ENCODE peak calls at places on chromosomes 13 and 19, in four cellular contexts. N is GM12878, X is H1, E is HepG2. H is an unnamed sample.

GRCh38 chr19:49468746-49469447 is 5.1 kb upstream of the FLT3LG start:
- DNase-seq in E (no peak), X (no peak), N (peak; percentile 97), H (no peak)

GRCh38 chr19:49677232-49677881 is at the start of gene PRMT1:
- DNase-seq in X (no peak), N (no peak), E (peak; percentile 35), H (no peak)

GRCh38 chr19:39160523-39160861 is 34.9 kb downstream of the PAK4 start:
- DNase-seq in E (no peak), N (no peak), X (no peak), H (no peak)

GRCh38 chr13:112614835-112615234 is 26.9 kb upstream of the TUBGCP3 start:
- DNase-seq in N (no peak), X (no peak), E (no peak), H (no peak)

GRCh38 chr19:14066139-14066538 is 4.3 kb upstream of the PALM3 start:
- DNase-seq in N (no peak), X (no peak), E (no peak), H (no peak)

GRCh38 chr13:86684402-86684801 is 885.2 kb upstream of the SLITRK6 start:
- DNase-seq in N (no peak), E (no peak), X (no peak), H (no peak)

GRCh38 chr19:45935267-45935666 is 20.7 kb upstream of the NANOS2 start:
- DNase-seq in E (no peak), N (no peak), X (no peak), H (no peak)

GRCh38 chr19:12880551-12881171 is 588 bp downstream of the DNASE2 start:
- DNase-seq in X (no peak), E (no peak), N (no peak), H (no peak)

GRCh38 chr13:30906411-30906990 is 430 bp downstream of the MEDAG start:
- DNase-seq in E (no peak), N (no peak), X (no peak), H (no peak)

GRCh38 chr19:31316201-31316951 is 32.9 kb downstream of the TSHZ3 start:
- DNase-seq in N (no peak), X (no peak), E (no peak), H (peak; percentile 54)

GRCh38 chr19:14003279-14004051 is 2.7 kb downstream of the RFX1 start:
- DNase-seq in X (no peak), E (no peak), N (no peak), H (no peak)

GRCh38 chr19:12331211-12331941 is 2.1 kb downstream of the ZNF563 start:
- DNase-seq in N (peak; percentile 82), E (peak; percentile 96), X (no peak), H (no peak)

GRCh38 chr13:60655268-60655667 is 258.2 kb downstream of the TDRD3 start:
- DNase-seq in N (no peak), E (no peak), X (no peak), H (no peak)

GRCh38 chr13:44259045-44260042 is 114.3 kb upstream of the SERP2 start:
- DNase-seq in E (no peak), X (no peak), N (peak; percentile 47), H (no peak)

GRCh38 chr13:91328726-91329125 is 18.8 kb upstream of the MIR17HG start:
- DNase-seq in X (no peak), N (no peak), E (no peak), H (no peak)

GRCh38 chr13:97648171-97648880 is 214.4 kb downstream of the RAP2A start:
- DNase-seq in E (no peak), N (no peak), X (no peak), H (no peak)

GRCh38 chr13:91078093-91078679 is 269.3 kb upstream of the MIR17HG start:
- DNase-seq in X (no peak), E (no peak), N (no peak), H (no peak)

GRCh38 chr19:10092648-10093294 is 6.7 kb downstream of the SHFL start:
- DNase-seq in E (no peak), N (no peak), X (no peak), H (no peak)

GRCh38 chr19:10095622-10095947 is 6.9 kb downstream of the ANGPTL6 start:
- DNase-seq in X (no peak), N (no peak), E (no peak), H (no peak)

GRCh38 chr19:10091892-10092641 is 6.0 kb downstream of the SHFL start:
- DNase-seq in E (no peak), X (no peak), N (no peak), H (no peak)

GRCh38 chr19:10091370-10091687 is 5.2 kb downstream of the SHFL start:
- DNase-seq in E (no peak), N (no peak), X (no peak), H (no peak)

GRCh38 chr19:10093295-10094186 is 7.4 kb downstream of the SHFL start:
- DNase-seq in N (no peak), E (no peak), X (no peak), H (no peak)
- TF ChIP-seq ZNF274 in N (no peak), E (no peak), X (no peak), H (no peak)

DNA sequence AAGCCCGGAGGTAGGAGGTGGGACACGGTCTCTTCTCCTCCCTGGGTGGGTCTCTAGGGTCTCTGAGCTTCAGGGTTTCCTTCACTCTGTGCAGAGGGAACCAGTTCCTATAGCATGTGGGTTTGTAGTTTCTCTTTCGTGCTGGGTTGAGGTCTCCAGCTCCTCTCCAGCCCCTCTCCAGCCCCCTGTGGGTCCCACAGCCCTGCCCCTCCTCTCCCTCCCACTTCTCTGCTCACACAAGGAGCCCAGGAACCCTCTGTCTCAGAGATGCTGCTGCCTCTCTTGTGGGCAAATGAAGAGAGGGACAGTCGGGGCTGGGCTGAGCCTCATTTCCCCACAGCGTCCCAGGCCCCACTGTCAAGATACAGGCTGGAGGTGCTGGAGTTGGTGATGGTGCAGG is 1.4 kb downstream of the SIGLEC7 start:
- DNase-seq in X (no peak), E (no peak), N (no peak), H (no peak)
- H3K9ac ChIP-seq in X (no peak overlapping the region), E (no peak overlapping the region), N (no peak overlapping the region), H (no peak overlapping the region)

GRCh38 chr19:57830071-57830602 is at the start of gene ZNF587B:
- DNase-seq in N (no peak), X (peak; percentile 77), E (peak; percentile 47), H (peak; percentile 85)
- TF ChIP-seq SUZ12 in N (no peak), X (no peak), E (no peak), H (no peak)

GRCh38 chr13:58300224-58300623 is 668.7 kb downstream of the PCDH17 start:
- DNase-seq in E (no peak), X (no peak), N (no peak), H (no peak)
- TF ChIP-seq ZNF274 in E (no peak), X (no peak), N (no peak), H (no peak)

GRCh38 chr19:47134533-47134932 is 3.9 kb downstream of the SAE1 start:
- DNase-seq in X (no peak), N (no peak), E (no peak), H (no peak)

GRCh38 chr19:47132522-47132852 is 1.9 kb downstream of the SAE1 start:
- DNase-seq in N (no peak), E (no peak), X (no peak), H (no peak)

GRCh38 chr19:47130589-47131168 is at the start of gene SAE1:
- DNase-seq in E (peak; percentile 97), X (peak; percentile 99), N (peak; percentile 95), H (peak; percentile 96)

GRCh38 chr19:47135156-47135555 is 4.5 kb downstream of the SAE1 start:
- DNase-seq in E (no peak), X (no peak), N (no peak), H (no peak)

DNA sequence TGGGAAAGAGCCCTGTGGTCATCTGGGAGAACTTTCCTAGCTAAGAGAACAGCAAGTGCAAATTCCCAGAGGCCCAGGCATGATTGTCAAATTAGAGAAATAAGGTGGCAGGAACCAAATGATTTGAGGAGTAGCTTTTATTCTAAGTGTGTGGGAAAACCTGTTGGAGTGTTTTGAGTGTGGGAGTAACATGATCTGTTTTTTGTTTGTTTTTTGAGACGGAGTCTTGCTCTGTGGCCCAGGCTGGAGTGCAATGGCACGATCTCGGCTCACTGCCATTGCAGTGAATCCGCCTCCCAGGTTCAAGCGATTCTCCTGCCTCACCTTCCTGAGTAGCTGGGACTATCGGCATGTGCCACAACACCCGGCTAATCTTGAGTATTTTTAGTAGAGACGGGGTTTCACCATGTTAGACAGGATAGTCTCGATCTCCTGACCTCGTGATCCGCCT is 2.4 kb downstream of the SAE1 start:
- DNase-seq in X (no peak), N (no peak), E (no peak), H (no peak)
- H3K9ac ChIP-seq in X (no peak overlapping the region), N (peak overlapping the region; percentile 16), E (peak overlapping the region; percentile 37), H (no peak overlapping the region)

GRCh38 chr19:16799740-16800139 is 29.5 kb upstream of the SIN3B start:
- DNase-seq in X (no peak), N (no peak), E (no peak), H (no peak)
- TF ChIP-seq SUZ12 in X (no peak), N (no peak), E (no peak), H (no peak)

H was measured in NT2/D1.